ENCODE peak calls at places on chromosomes 2 and 18, in four cellular contexts. D is WTC11; M is MG63; Y is activated CD8-positive, alpha-beta memory T cell treated with anti-CD3 and anti-CD28 coated beads, Interleukin-2, amount 10 ng/mL, durations not matched to agents 7 days and 5 days. Q is an unnamed sample.

GRCh38 chr18:63199743-63200241 is 119.8 kb downstream of the BCL2 start:
- DNase-seq in D (no peak), M (no peak), Y (peak), Q (no peak)

GRCh38 chr2:210230984-210231383 is 5.7 kb upstream of the ACADL start:
- DNase-seq in D (no peak), M (no peak), Y (no peak), Q (no peak)

GRCh38 chr2:134946073-134946472 is 27.5 kb downstream of the CCNT2 start:
- DNase-seq in D (no peak), M (no peak), Y (no peak), Q (no peak)

GRCh38 chr2:174545240-174545639 is 52.4 kb downstream of the WIPF1 start:
- DNase-seq in D (no peak), M (no peak), Y (no peak), Q (no peak)

GRCh38 chr2:223950448-223951347 is 5.6 kb upstream of the WDFY1 start:
- DNase-seq in D (no peak), M (no peak), Y (no peak), Q (no peak)

GRCh38 chr18:26425148-26425531 is 123.2 kb downstream of the KCTD1 start:
- DNase-seq in D (no peak), M (no peak), Y (no peak), Q (peak)

GRCh38 chr2:143001521-143001920 is 124.1 kb downstream of the KYNU start:
- DNase-seq in D (no peak), M (no peak), Y (no peak), Q (no peak)

GRCh38 chr2:227960356-227960755 is 88.9 kb downstream of the DAW1 start:
- DNase-seq in D (no peak), M (no peak), Y (no peak), Q (no peak)

GRCh38 chr2:15825276-15826060 is 114.9 kb upstream of the MYCN start:
- DNase-seq in D (no peak), M (no peak), Y (no peak), Q (no peak)

GRCh38 chr18:59127047-59127446 is 12.6 kb upstream of the SEC11C start:
- DNase-seq in D (no peak), M (no peak), Y (no peak), Q (no peak)

GRCh38 chr2:196206804-196207203 is 35.4 kb upstream of the STK17B start:
- DNase-seq in D (no peak), M (no peak), Y (no peak), Q (no peak)

GRCh38 chr2:39546409-39546808 is 109.3 kb upstream of the MAP4K3 start:
- DNase-seq in D (no peak), M (no peak), Y (no peak), Q (no peak)

GRCh38 chr2:163878718-163879117 is 142.9 kb upstream of the FIGN start:
- DNase-seq in D (peak), M (peak), Y (no peak), Q (no peak)

Q was measured in esophagus muscularis mucosa.